ENCODE peak calls at places on chromosomes 12 and 14, in six cellular contexts. B is GM04503, H is islet precursor cell, W is H4, R is ELR, G is cardiac fibroblast. N is an unnamed sample.

GRCh38 chr12:81758421-81759214 is 532 bp downstream of the PPFIA2 start:
- DNase-seq in B (no peak), H (peak; percentile 68), W (no peak), R (peak; percentile 0), G (peak; percentile 29), N (peak; percentile 22)

GRCh38 chr12:12350868-12351463 is 924 bp upstream of the MANSC1 start:
- DNase-seq in B (no peak), H (no peak), W (no peak), R (peak; percentile 25), G (no peak), N (no peak)

GRCh38 chr12:3655331-3655900 is 97.5 kb downstream of the CRACR2A start:
- DNase-seq in B (no peak), H (peak; percentile 87), W (no peak), R (peak; percentile 46), G (peak; percentile 25), N (no peak)

GRCh38 chr14:23104070-23104590 is 659 bp downstream of the CIROP start:
- DNase-seq in B (no peak), H (no peak), W (no peak), R (no peak), G (no peak), N (no peak)

GRCh38 chr12:11836282-11836963 is 186.9 kb downstream of the ETV6 start:
- DNase-seq in B (no peak), H (no peak), W (no peak), R (no peak), G (no peak), N (no peak)

GRCh38 chr12:47085815-47086252 is 6.1 kb upstream of the AMIGO2 start:
- DNase-seq in B (no peak), H (peak; percentile 92), W (peak; percentile 87), R (peak; percentile 88), G (peak; percentile 76), N (peak; percentile 74)

GRCh38 chr14:57617510-57617909 is 123.9 kb upstream of the CCDC198 start:
- DNase-seq in B (no peak), H (peak; percentile 86), W (no peak), R (no peak), G (no peak), N (no peak)

GRCh38 chr14:101125313-101125712 is 221.8 kb upstream of the RTL1 start:
- DNase-seq in B (no peak), H (no peak), W (no peak), R (no peak), G (no peak), N (no peak)

GRCh38 chr12:46560078-46560477 is 187.5 kb upstream of the SLC38A2 start:
- DNase-seq in B (no peak), H (no peak), W (no peak), R (no peak), G (no peak), N (no peak)

GRCh38 chr12:89817501-89818226 is 109.0 kb upstream of the ATP2B1 start:
- DNase-seq in B (no peak), H (no peak), W (no peak), R (peak; percentile 35), G (no peak), N (no peak)

GRCh38 chr14:71179046-71179445 is 271.8 kb downstream of the PCNX1 start:
- DNase-seq in B (no peak), H (no peak), W (no peak), R (no peak), G (no peak), N (no peak)

GRCh38 chr14:100065161-100065871 is at the start of gene EVL:
- DNase-seq in B (no peak), H (no peak), W (no peak), R (no peak), G (no peak), N (no peak)